ENCODE peak calls at places on chromosomes 4 and X, in six cellular contexts. One of them, this sample, is unnamed.

GRCh38 chr4:58551676-58552075 is 1441.5 kb upstream of the IGFBP7 start:
- DNase-seq in astrocyte of the spinal cord: no peak
- DNase-seq in cerebellum: no peak
- DNase-seq in EH: no peak
- DNase-seq in activated CD4-positive, alpha-beta T cell treated with anti-CD3 and anti-CD28 coated beads for 1 hour: no peak
- DNase-seq in NCI-H146: no peak
- DNase-seq in this sample: no peak

GRCh38 chrX:138865093-138865649 is 153.7 kb upstream of the FGF13 start:
- DNase-seq in astrocyte of the spinal cord: no peak
- DNase-seq in cerebellum: no peak
- DNase-seq in EH: no peak
- DNase-seq in activated CD4-positive, alpha-beta T cell treated with anti-CD3 and anti-CD28 coated beads for 1 hour: no peak
- DNase-seq in NCI-H146: no peak
- DNase-seq in this sample: no peak

GRCh38 chr4:140395668-140396067 is 22.2 kb downstream of the SCOC start:
- DNase-seq in astrocyte of the spinal cord: no peak
- DNase-seq in cerebellum: no peak
- DNase-seq in EH: no peak
- DNase-seq in activated CD4-positive, alpha-beta T cell treated with anti-CD3 and anti-CD28 coated beads for 1 hour: no peak
- DNase-seq in NCI-H146: no peak
- DNase-seq in this sample: no peak

GRCh38 chr4:83180469-83180968 is 66.0 kb upstream of the PLAC8 start:
- DNase-seq in astrocyte of the spinal cord: no peak
- DNase-seq in cerebellum: no peak
- DNase-seq in EH: no peak
- DNase-seq in activated CD4-positive, alpha-beta T cell treated with anti-CD3 and anti-CD28 coated beads for 1 hour: no peak
- DNase-seq in NCI-H146: no peak
- DNase-seq in this sample: no peak

GRCh38 chrX:115988825-115989224 is 181.7 kb upstream of the AGTR2 start:
- DNase-seq in astrocyte of the spinal cord: no peak
- DNase-seq in cerebellum: no peak
- DNase-seq in EH: no peak
- DNase-seq in activated CD4-positive, alpha-beta T cell treated with anti-CD3 and anti-CD28 coated beads for 1 hour: no peak
- DNase-seq in NCI-H146: peak
- DNase-seq in this sample: no peak

GRCh38 chr4:124455671-124456070 is 256.9 kb downstream of the ANKRD50 start:
- DNase-seq in astrocyte of the spinal cord: no peak
- DNase-seq in cerebellum: no peak
- DNase-seq in EH: no peak
- DNase-seq in activated CD4-positive, alpha-beta T cell treated with anti-CD3 and anti-CD28 coated beads for 1 hour: no peak
- DNase-seq in NCI-H146: no peak
- DNase-seq in this sample: no peak

GRCh38 chr4:140277576-140277975 is 95.9 kb upstream of the SCOC start:
- DNase-seq in astrocyte of the spinal cord: no peak
- DNase-seq in cerebellum: no peak
- DNase-seq in EH: no peak
- DNase-seq in activated CD4-positive, alpha-beta T cell treated with anti-CD3 and anti-CD28 coated beads for 1 hour: no peak
- DNase-seq in NCI-H146: no peak
- DNase-seq in this sample: peak

GRCh38 chr4:111778543-111778942 is 366.7 kb upstream of the FAM241A start:
- DNase-seq in astrocyte of the spinal cord: no peak
- DNase-seq in cerebellum: no peak
- DNase-seq in EH: peak
- DNase-seq in activated CD4-positive, alpha-beta T cell treated with anti-CD3 and anti-CD28 coated beads for 1 hour: no peak
- DNase-seq in NCI-H146: no peak
- DNase-seq in this sample: no peak

GRCh38 chr4:46993075-46994006 is at the start of gene GABRA4:
- DNase-seq in astrocyte of the spinal cord: peak
- DNase-seq in cerebellum: no peak
- DNase-seq in EH: no peak
- DNase-seq in activated CD4-positive, alpha-beta T cell treated with anti-CD3 and anti-CD28 coated beads for 1 hour: no peak
- DNase-seq in NCI-H146: no peak
- DNase-seq in this sample: no peak